ENCODE peak calls at places on chromosome 15, in four cellular contexts. F, J, E and R are unnamed samples.

GRCh38 chr15:85624241-85624855 is 170.4 kb downstream of the KLHL25 start:
- DNase-seq in E (peak; percentile 47), J (no peak), F (no peak), R (no peak)

GRCh38 chr15:83323296-83323711 is 38.8 kb upstream of the BNC1 start:
- DNase-seq in E (no peak), F (no peak), J (peak; percentile 79), R (peak; percentile 80)

GRCh38 chr15:92421980-92422379 is 28.3 kb downstream of the ST8SIA2 start:
- DNase-seq in E (no peak), F (no peak), J (no peak), R (no peak)

GRCh38 chr15:31782951-31783350 is 247.4 kb upstream of the CHRNA7 start:
- DNase-seq in F (no peak), E (no peak), J (no peak), R (peak; percentile 85)

GRCh38 chr15:74725241-74725774 is at the start of gene CYP1A1:
- DNase-seq in E (peak; percentile 28), J (no peak), F (peak; percentile 67), R (no peak)

GRCh38 chr15:93719941-93720351 is 511.4 kb upstream of the MCTP2 start:
- DNase-seq in E (no peak), J (no peak), F (no peak), R (no peak)

GRCh38 chr15:43518073-43518761 is 809 bp downstream of the MAP1A start:
- DNase-seq in F (no peak), J (no peak), E (no peak), R (no peak)

GRCh38 chr15:81313686-81314085 is 10.3 kb downstream of the STARD5 start:
- DNase-seq in E (no peak), F (no peak), J (no peak), R (no peak)

GRCh38 chr15:49155834-49156627 is 632 bp upstream of the COPS2 start:
- DNase-seq in J (no peak), E (peak; percentile 24), F (no peak), R (no peak)

GRCh38 chr15:91981802-91982201 is 128.3 kb downstream of the SLCO3A1 start:
- DNase-seq in E (no peak), F (no peak), J (no peak), R (no peak)

GRCh38 chr15:71683401-71684274 is 126.7 kb upstream of the NR2E3 start:
- DNase-seq in J (no peak), E (no peak), F (no peak), R (peak; percentile 81)

GRCh38 chr15:48385431-48385830 is 54.2 kb downstream of the DUT start:
- DNase-seq in F (no peak), J (no peak), E (no peak), R (no peak)

GRCh38 chr15:77040673-77041072 is 30.2 kb downstream of the TSPAN3 start:
- DNase-seq in F (no peak), E (no peak), J (no peak), R (peak; percentile 74)

GRCh38 chr15:45871121-45871855 is 236.5 kb downstream of the SQOR start:
- DNase-seq in J (peak; percentile 86), E (no peak), F (no peak), R (no peak)

GRCh38 chr15:35514759-35515158 is 31.2 kb downstream of the DPH6 start:
- DNase-seq in J (no peak), F (no peak), E (no peak), R (no peak)

GRCh38 chr15:87365221-87365620 is 891.3 kb downstream of the NTRK3 start:
- DNase-seq in J (no peak), E (no peak), F (no peak), R (no peak)

GRCh38 chr15:98914626-98915025 is 93.0 kb downstream of the PGPEP1L start:
- DNase-seq in E (no peak), J (no peak), F (no peak), R (no peak)

GRCh38 chr15:90845201-90845949 is 23.0 kb upstream of the FURIN start:
- DNase-seq in F (no peak), E (no peak), J (no peak), R (no peak)

GRCh38 chr15:24772256-24772655 is 96.7 kb downstream of the NPAP1 start:
- DNase-seq in J (no peak), F (no peak), E (no peak), R (no peak)

GRCh38 chr15:59798605-59798917 is 109.4 kb upstream of the BNIP2 start:
- DNase-seq in J (no peak), E (no peak), F (no peak), R (no peak)

GRCh38 chr15:100019601-100020000 is 286.4 kb upstream of the LYSMD4 start:
- DNase-seq in F (no peak), E (peak; percentile 25), J (no peak), R (no peak)

GRCh38 chr15:73442436-73442835 is 528 bp upstream of the REC114 start:
- DNase-seq in E (no peak), F (no peak), J (no peak), R (no peak)

GRCh38 chr15:73851679-73852078 is 21.7 kb upstream of the TBC1D21 start:
- DNase-seq in F (no peak), J (peak; percentile 75), E (peak; percentile 56), R (no peak)

GRCh38 chr15:42616107-42616506 is 40.7 kb downstream of the STARD9 start:
- DNase-seq in F (no peak), J (no peak), E (no peak), R (no peak)

GRCh38 chr15:86634992-86635608 is 555.4 kb downstream of the AGBL1 start:
- DNase-seq in J (no peak), E (no peak), F (no peak), R (peak; percentile 29)

GRCh38 chr15:75696854-75697259 is 15.8 kb downstream of the CSPG4 start:
- DNase-seq in J (no peak), F (no peak), E (no peak), R (no peak)

GRCh38 chr15:69087581-69087980 is 72.9 kb upstream of the GLCE start:
- DNase-seq in F (no peak), J (no peak), E (no peak), R (no peak)

GRCh38 chr15:69089258-69089657 is 71.2 kb upstream of the GLCE start:
- DNase-seq in E (no peak), F (no peak), J (no peak), R (no peak)

GRCh38 chr15:69090197-69090948 is 70.1 kb upstream of the GLCE start:
- DNase-seq in F (no peak), J (no peak), E (no peak), R (no peak)

GRCh38 chr15:69086427-69087205 is 72.1 kb downstream of the NOX5 start:
- DNase-seq in F (no peak), J (no peak), E (no peak), R (no peak)

DNA sequence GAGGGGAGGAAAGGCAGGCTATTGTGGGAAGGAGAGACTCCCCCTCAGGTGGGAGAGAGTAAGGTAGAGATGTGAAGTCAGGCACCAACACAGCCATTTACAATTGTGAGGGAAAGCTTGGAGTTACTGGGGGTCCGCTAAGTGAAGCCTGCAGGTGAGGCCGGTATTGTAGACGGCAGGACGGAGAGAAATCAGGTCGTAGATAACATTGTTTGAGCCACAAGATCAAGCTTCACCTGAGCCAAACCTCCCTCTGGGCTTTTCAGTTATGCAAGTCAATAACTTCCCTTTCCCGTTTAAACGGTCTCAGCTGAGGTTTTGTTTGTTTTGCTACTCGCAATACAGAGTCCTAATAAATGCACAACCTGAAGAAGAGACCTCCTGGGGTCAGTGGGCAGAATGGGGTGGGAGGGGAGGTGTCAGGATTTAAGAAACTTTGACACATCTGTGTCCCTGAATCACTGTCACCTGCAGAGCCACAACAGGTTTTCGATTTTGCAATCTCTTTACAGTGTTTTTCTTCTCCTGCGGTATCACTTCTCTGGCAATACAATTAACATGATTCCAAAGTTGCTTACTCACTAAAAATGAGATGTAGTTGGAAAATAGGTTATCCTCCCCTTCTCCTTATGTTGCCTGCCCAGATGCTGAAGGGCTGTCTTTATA is 72.0 kb upstream of the GLCE start:
- DNase-seq in E (no peak), J (no peak), F (no peak), R (no peak)
- H3K27me3 ChIP-seq in E (no peaks in the 10 kb centered on the region), J (no peaks in the 10 kb centered on the region), F (no peaks in the 10 kb centered on the region), R (no peaks in the 10 kb centered on the region)

GRCh38 chr15:40688932-40689799 is 5.8 kb upstream of the RAD51 start:
- DNase-seq in E (no peak), J (no peak), F (no peak), R (no peak)

GRCh38 chr15:40680151-40680550 is 14.8 kb upstream of the RAD51 start:
- DNase-seq in F (no peak), E (no peak), J (no peak), R (no peak)

GRCh38 chr15:40685376-40685775 is 9.6 kb upstream of the RAD51 start:
- DNase-seq in J (no peak), E (no peak), F (no peak), R (no peak)

GRCh38 chr15:40684381-40684780 is 10.6 kb upstream of the RAD51 start:
- DNase-seq in E (no peak), J (no peak), F (no peak), R (no peak)
- H3K27me3 ChIP-seq in E (no peaks in the 10 kb centered on the region), J (no peaks in the 10 kb centered on the region), F (no peaks in the 10 kb centered on the region), R (no peaks in the 10 kb centered on the region)

GRCh38 chr15:26772588-26773484 is at the start of gene GABRB3:
- DNase-seq in F (peak; percentile 55), J (no peak), E (peak; percentile 68), R (no peak)
- H3K27me3 ChIP-seq in F (peaks cover 65% of the 10 kb centered on the region), J (peaks cover 64% of the 10 kb centered on the region), E (no peaks in the 10 kb centered on the region), R (peaks cover 13% of the 10 kb centered on the region)

GRCh38 chr15:78537266-78537665 is 3.0 kb upstream of the PSMA4 start:
- DNase-seq in E (no peak), J (no peak), F (no peak), R (no peak)
- H3K27me3 ChIP-seq in E (no peaks in the 10 kb centered on the region), J (no peaks in the 10 kb centered on the region), F (no peaks in the 10 kb centered on the region), R (no peaks in the 10 kb centered on the region)

GRCh38 chr15:58014470-58014869 is 51.0 kb downstream of the ALDH1A2 start:
- DNase-seq in F (no peak), E (no peak), J (no peak), R (no peak)
- H3K27me3 ChIP-seq in F (no peaks in the 10 kb centered on the region), E (no peaks in the 10 kb centered on the region), J (no peaks in the 10 kb centered on the region), R (no peaks in the 10 kb centered on the region)